ENCODE peak calls at places on chromosomes 4 and X, in eight cellular contexts. One of them, this sample, is unnamed.

GRCh38 chr4:14180983-14181601 is 553.6 kb upstream of the BOD1L1 start:
- DNase-seq in NCI-H146: peak; percentile 73
- DNase-seq in CD8-positive, alpha-beta T cell: no peak
- DNase-seq in fibroblast of the conjunctiva: no peak
- DNase-seq in GM19239: no peak
- DNase-seq in stimulated activated CD4-positive, alpha-beta T cell treated with anti-CD3 and anti-CD28 coated beads, Interleukin-2, amount 100 ng/mL, for 48 hours: no peak
- DNase-seq in COR-L47: peak; percentile 13
- DNase-seq in CD4-positive, CD25-positive, alpha-beta regulatory T cell: no peak
- DNase-seq in this sample: no peak

GRCh38 chrX:45479196-45479834 is 278.6 kb upstream of the DIPK2B start:
- DNase-seq in CD8-positive, alpha-beta T cell: no peak
- DNase-seq in stimulated activated CD4-positive, alpha-beta T cell treated with anti-CD3 and anti-CD28 coated beads, Interleukin-2, amount 100 ng/mL, for 48 hours: no peak
- DNase-seq in CD4-positive, CD25-positive, alpha-beta regulatory T cell: no peak
- DNase-seq in NCI-H146: no peak
- DNase-seq in COR-L47: no peak
- DNase-seq in fibroblast of the conjunctiva: peak; percentile 80
- DNase-seq in GM19239: no peak
- DNase-seq in this sample: no peak

GRCh38 chrX:110667706-110668105 is 127.9 kb downstream of the CHRDL1 start:
- DNase-seq in fibroblast of the conjunctiva: no peak
- DNase-seq in CD4-positive, CD25-positive, alpha-beta regulatory T cell: no peak
- DNase-seq in stimulated activated CD4-positive, alpha-beta T cell treated with anti-CD3 and anti-CD28 coated beads, Interleukin-2, amount 100 ng/mL, for 48 hours: no peak
- DNase-seq in GM19239: no peak
- DNase-seq in CD8-positive, alpha-beta T cell: no peak
- DNase-seq in COR-L47: no peak
- DNase-seq in NCI-H146: no peak
- DNase-seq in this sample: no peak

GRCh38 chrX:11406109-11406755 is 113.0 kb downstream of the AMELX start:
- DNase-seq in GM19239: no peak
- DNase-seq in stimulated activated CD4-positive, alpha-beta T cell treated with anti-CD3 and anti-CD28 coated beads, Interleukin-2, amount 100 ng/mL, for 48 hours: no peak
- DNase-seq in CD4-positive, CD25-positive, alpha-beta regulatory T cell: no peak
- DNase-seq in CD8-positive, alpha-beta T cell: no peak
- DNase-seq in fibroblast of the conjunctiva: no peak
- DNase-seq in NCI-H146: no peak
- DNase-seq in COR-L47: no peak
- DNase-seq in this sample: no peak

GRCh38 chr4:146255874-146256273 is 41.5 kb downstream of the REELD1 start:
- DNase-seq in CD8-positive, alpha-beta T cell: no peak
- DNase-seq in COR-L47: no peak
- DNase-seq in CD4-positive, CD25-positive, alpha-beta regulatory T cell: no peak
- DNase-seq in fibroblast of the conjunctiva: no peak
- DNase-seq in GM19239: no peak
- DNase-seq in NCI-H146: no peak
- DNase-seq in stimulated activated CD4-positive, alpha-beta T cell treated with anti-CD3 and anti-CD28 coated beads, Interleukin-2, amount 100 ng/mL, for 48 hours: no peak
- DNase-seq in this sample: no peak

GRCh38 chrX:118251251-118251650 is 94.7 kb upstream of the WDR44 start:
- DNase-seq in GM19239: no peak
- DNase-seq in CD8-positive, alpha-beta T cell: no peak
- DNase-seq in COR-L47: no peak
- DNase-seq in fibroblast of the conjunctiva: no peak
- DNase-seq in NCI-H146: no peak
- DNase-seq in stimulated activated CD4-positive, alpha-beta T cell treated with anti-CD3 and anti-CD28 coated beads, Interleukin-2, amount 100 ng/mL, for 48 hours: no peak
- DNase-seq in CD4-positive, CD25-positive, alpha-beta regulatory T cell: no peak
- DNase-seq in this sample: no peak

GRCh38 chrX:80021611-80022010 is 7.1 kb downstream of the TBX22 start:
- DNase-seq in stimulated activated CD4-positive, alpha-beta T cell treated with anti-CD3 and anti-CD28 coated beads, Interleukin-2, amount 100 ng/mL, for 48 hours: no peak
- DNase-seq in CD8-positive, alpha-beta T cell: no peak
- DNase-seq in fibroblast of the conjunctiva: no peak
- DNase-seq in NCI-H146: no peak
- DNase-seq in CD4-positive, CD25-positive, alpha-beta regulatory T cell: no peak
- DNase-seq in COR-L47: no peak
- DNase-seq in GM19239: no peak
- DNase-seq in this sample: no peak

GRCh38 chr4:38461342-38461741 is 202.7 kb upstream of the KLF3 start:
- DNase-seq in NCI-H146: no peak
- DNase-seq in fibroblast of the conjunctiva: no peak
- DNase-seq in GM19239: no peak
- DNase-seq in stimulated activated CD4-positive, alpha-beta T cell treated with anti-CD3 and anti-CD28 coated beads, Interleukin-2, amount 100 ng/mL, for 48 hours: no peak
- DNase-seq in CD8-positive, alpha-beta T cell: no peak
- DNase-seq in CD4-positive, CD25-positive, alpha-beta regulatory T cell: no peak
- DNase-seq in COR-L47: no peak
- DNase-seq in this sample: no peak

GRCh38 chrX:21781976-21782375 is 24.1 kb upstream of the SMPX start:
- DNase-seq in CD4-positive, CD25-positive, alpha-beta regulatory T cell: no peak
- DNase-seq in stimulated activated CD4-positive, alpha-beta T cell treated with anti-CD3 and anti-CD28 coated beads, Interleukin-2, amount 100 ng/mL, for 48 hours: no peak
- DNase-seq in COR-L47: no peak
- DNase-seq in GM19239: no peak
- DNase-seq in NCI-H146: no peak
- DNase-seq in fibroblast of the conjunctiva: no peak
- DNase-seq in CD8-positive, alpha-beta T cell: no peak
- DNase-seq in this sample: no peak

GRCh38 chr4:123974419-123975105 is 578.0 kb downstream of the SPRY1 start:
- DNase-seq in GM19239: no peak
- DNase-seq in CD4-positive, CD25-positive, alpha-beta regulatory T cell: no peak
- DNase-seq in stimulated activated CD4-positive, alpha-beta T cell treated with anti-CD3 and anti-CD28 coated beads, Interleukin-2, amount 100 ng/mL, for 48 hours: no peak
- DNase-seq in fibroblast of the conjunctiva: no peak
- DNase-seq in COR-L47: no peak
- DNase-seq in CD8-positive, alpha-beta T cell: no peak
- DNase-seq in NCI-H146: no peak
- DNase-seq in this sample: no peak

GRCh38 chr4:2843909-2844584 is 403 bp downstream of the ADD1 start:
- DNase-seq in stimulated activated CD4-positive, alpha-beta T cell treated with anti-CD3 and anti-CD28 coated beads, Interleukin-2, amount 100 ng/mL, for 48 hours: no peak
- DNase-seq in NCI-H146: peak; percentile 55
- DNase-seq in CD4-positive, CD25-positive, alpha-beta regulatory T cell: no peak
- DNase-seq in COR-L47: no peak
- DNase-seq in CD8-positive, alpha-beta T cell: no peak
- DNase-seq in fibroblast of the conjunctiva: no peak
- DNase-seq in GM19239: no peak
- DNase-seq in this sample: no peak

GRCh38 chr4:57074753-57075152 is 35.4 kb downstream of the IGFBP7 start:
- DNase-seq in stimulated activated CD4-positive, alpha-beta T cell treated with anti-CD3 and anti-CD28 coated beads, Interleukin-2, amount 100 ng/mL, for 48 hours: no peak
- DNase-seq in fibroblast of the conjunctiva: peak; percentile 43
- DNase-seq in NCI-H146: no peak
- DNase-seq in CD4-positive, CD25-positive, alpha-beta regulatory T cell: no peak
- DNase-seq in GM19239: no peak
- DNase-seq in CD8-positive, alpha-beta T cell: no peak
- DNase-seq in COR-L47: no peak
- DNase-seq in this sample: no peak

GRCh38 chr4:158670975-158671664 is 567 bp downstream of the C4orf46 start:
- DNase-seq in COR-L47: peak; percentile 88
- DNase-seq in GM19239: no peak
- DNase-seq in fibroblast of the conjunctiva: peak; percentile 85
- DNase-seq in CD8-positive, alpha-beta T cell: peak; percentile 8
- DNase-seq in CD4-positive, CD25-positive, alpha-beta regulatory T cell: peak; percentile 51
- DNase-seq in NCI-H146: peak; percentile 79
- DNase-seq in stimulated activated CD4-positive, alpha-beta T cell treated with anti-CD3 and anti-CD28 coated beads, Interleukin-2, amount 100 ng/mL, for 48 hours: peak; percentile 46
- DNase-seq in this sample: peak; percentile 46

GRCh38 chr4:131304686-131305085 is 1844.4 kb upstream of the PCDH10 start:
- DNase-seq in stimulated activated CD4-positive, alpha-beta T cell treated with anti-CD3 and anti-CD28 coated beads, Interleukin-2, amount 100 ng/mL, for 48 hours: no peak
- DNase-seq in fibroblast of the conjunctiva: no peak
- DNase-seq in COR-L47: no peak
- DNase-seq in NCI-H146: no peak
- DNase-seq in CD4-positive, CD25-positive, alpha-beta regulatory T cell: no peak
- DNase-seq in GM19239: no peak
- DNase-seq in CD8-positive, alpha-beta T cell: no peak
- DNase-seq in this sample: no peak

GRCh38 chr4:88033309-88033708 is 25.9 kb downstream of the PKD2 start:
- DNase-seq in GM19239: peak; percentile 20
- DNase-seq in CD8-positive, alpha-beta T cell: no peak
- DNase-seq in NCI-H146: peak; percentile 32
- DNase-seq in CD4-positive, CD25-positive, alpha-beta regulatory T cell: peak; percentile 58
- DNase-seq in stimulated activated CD4-positive, alpha-beta T cell treated with anti-CD3 and anti-CD28 coated beads, Interleukin-2, amount 100 ng/mL, for 48 hours: peak; percentile 15
- DNase-seq in COR-L47: peak; percentile 13
- DNase-seq in fibroblast of the conjunctiva: peak; percentile 57
- DNase-seq in this sample: no peak

GRCh38 chr4:38523524-38524448 is 140.2 kb upstream of the KLF3 start:
- DNase-seq in CD4-positive, CD25-positive, alpha-beta regulatory T cell: peak; percentile 50
- DNase-seq in CD8-positive, alpha-beta T cell: no peak
- DNase-seq in stimulated activated CD4-positive, alpha-beta T cell treated with anti-CD3 and anti-CD28 coated beads, Interleukin-2, amount 100 ng/mL, for 48 hours: peak; percentile 35
- DNase-seq in COR-L47: no peak
- DNase-seq in NCI-H146: no peak
- DNase-seq in fibroblast of the conjunctiva: no peak
- DNase-seq in GM19239: peak; percentile 59
- DNase-seq in this sample: no peak

This sample was measured in nucleus accumbens.